ENCODE peak calls at places on chromosomes 3 and 15, in seven cellular contexts. X is NCI-H1105, A is Right ventricle myocardium superior, Y is glutamatergic neuron, L is stomach, M is NCI-H2029, P is hepatic stellate cell. B is an unnamed sample.

GRCh38 chr15:42371125-42371524 is 11.8 kb downstream of the CAPN3 start:
- DNase-seq in X (no peak), A (no peak), Y (no peak), L (no peak), M (no peak), P (no peak), B (no peak)

GRCh38 chr3:25037049-25037547 is 391.0 kb upstream of the RARB start:
- DNase-seq in X (no peak), A (no peak), Y (no peak), L (no peak), M (no peak), P (no peak), B (no peak)

GRCh38 chr3:172129534-172129867 is 90.1 kb downstream of the FNDC3B start:
- DNase-seq in X (no peak), A (no peak), Y (no peak), L (no peak), M (no peak), P (no peak), B (no peak)

GRCh38 chr3:139491027-139491700 is 14.8 kb upstream of the RBP2 start:
- DNase-seq in X (peak; percentile 5), A (no peak), Y (no peak), L (no peak), M (peak; percentile 89), P (no peak), B (peak; percentile 22)

GRCh38 chr15:70650567-70650966 is 112.8 kb downstream of the UACA start:
- DNase-seq in X (no peak), A (no peak), Y (no peak), L (no peak), M (no peak), P (no peak), B (no peak)

GRCh38 chr3:51156147-51156546 is 228.9 kb upstream of the MANF start:
- DNase-seq in X (no peak), A (no peak), Y (no peak), L (no peak), M (no peak), P (no peak), B (no peak)

GRCh38 chr3:134796313-134797079 is 1.4 kb downstream of the EPHB1 start:
- DNase-seq in X (peak; percentile 78), A (no peak), Y (peak; percentile 54), L (no peak), M (no peak), P (no peak), B (peak; percentile 46)

GRCh38 chr3:127959873-127960272 is 44.8 kb downstream of the KBTBD12 start:
- DNase-seq in X (peak; percentile 64), A (no peak), Y (no peak), L (peak; percentile 56), M (no peak), P (no peak), B (peak; percentile 10)

GRCh38 chr3:57951106-57951882 is 56.9 kb upstream of the FLNB start:
- DNase-seq in X (no peak), A (peak; percentile 85), Y (no peak), L (peak; percentile 48), M (no peak), P (peak; percentile 88), B (peak; percentile 36)

GRCh38 chr3:127472506-127472905 is 118.0 kb downstream of the TPRA1 start:
- DNase-seq in X (no peak), A (no peak), Y (no peak), L (no peak), M (no peak), P (no peak), B (no peak)

GRCh38 chr3:60079076-60079475 is 1029.3 kb upstream of the CFAP20DC start:
- DNase-seq in X (no peak), A (no peak), Y (no peak), L (no peak), M (no peak), P (no peak), B (no peak)

GRCh38 chr3:113677745-113678144 is 18.7 kb downstream of the USF3 start:
- DNase-seq in X (no peak), A (no peak), Y (no peak), L (no peak), M (no peak), P (no peak), B (no peak)

GRCh38 chr15:69105451-69105985 is 54.9 kb upstream of the GLCE start:
- DNase-seq in X (no peak), A (no peak), Y (no peak), L (no peak), M (no peak), P (no peak), B (no peak)

GRCh38 chr15:27244047-27244446 is 273.1 kb downstream of the GABRG3 start:
- DNase-seq in X (no peak), A (no peak), Y (no peak), L (no peak), M (no peak), P (no peak), B (no peak)

GRCh38 chr3:14789221-14789620 is 29.5 kb upstream of the FGD5 start:
- DNase-seq in X (no peak), A (no peak), Y (no peak), L (no peak), M (no peak), P (no peak), B (no peak)

GRCh38 chr15:78093242-78094020 is 1.1 kb downstream of the SH2D7 start:
- DNase-seq in X (no peak), A (no peak), Y (no peak), L (no peak), M (no peak), P (peak; percentile 92), B (no peak)

GRCh38 chr15:96612917-96613316 is 282.4 kb downstream of the NR2F2 start:
- DNase-seq in X (no peak), A (no peak), Y (no peak), L (no peak), M (no peak), P (no peak), B (no peak)

GRCh38 chr3:133939496-133939835 is 43.8 kb upstream of the RAB6B start:
- DNase-seq in X (no peak), A (no peak), Y (no peak), L (peak; percentile 17), M (no peak), P (no peak), B (no peak)

GRCh38 chr3:27224197-27224596 is 145.0 kb downstream of the NEK10 start:
- DNase-seq in X (no peak), A (peak; percentile 74), Y (no peak), L (no peak), M (no peak), P (no peak), B (no peak)

GRCh38 chr3:71759401-71759800 is 5.7 kb downstream of the GPR27 start:
- DNase-seq in X (no peak), A (no peak), Y (no peak), L (no peak), M (no peak), P (no peak), B (no peak)

GRCh38 chr3:150384517-150385212 is 23.4 kb upstream of the TSC22D2 start:
- DNase-seq in X (no peak), A (no peak), Y (peak; percentile 40), L (no peak), M (no peak), P (no peak), B (peak; percentile 30)

GRCh38 chr15:75713338-75713895 is 769 bp upstream of the CSPG4 start:
- DNase-seq in X (no peak), A (no peak), Y (no peak), L (peak; percentile 42), M (peak; percentile 38), P (no peak), B (peak; percentile 37)

GRCh38 chr3:189941125-189941524 is 179.6 kb downstream of the P3H2 start:
- DNase-seq in X (no peak), A (no peak), Y (no peak), L (peak; percentile 63), M (no peak), P (no peak), B (no peak)

GRCh38 chr15:63539517-63539916 is 35.1 kb downstream of the USP3 start:
- DNase-seq in X (peak; percentile 36), A (no peak), Y (peak; percentile 31), L (peak; percentile 44), M (no peak), P (no peak), B (no peak)

GRCh38 chr3:49703443-49703927 is 14.1 kb downstream of the RNF123 start:
- DNase-seq in X (peak; percentile 42), A (peak; percentile 64), Y (peak; percentile 77), L (peak; percentile 71), M (peak; percentile 63), P (peak; percentile 89), B (peak; percentile 64)

GRCh38 chr3:72818915-72819314 is 29.3 kb downstream of the SHQ1 start:
- DNase-seq in X (no peak), A (no peak), Y (no peak), L (no peak), M (no peak), P (peak; percentile 19), B (no peak)

GRCh38 chr3:172530101-172530561 is 6.9 kb upstream of the TNFSF10 start:
- DNase-seq in X (no peak), A (no peak), Y (no peak), L (no peak), M (no peak), P (no peak), B (no peak)